ENCODE peak calls at places on chromosomes 11 and 22, in eight cellular contexts. D is tibial nerve; Z is CD8-positive, alpha-beta T cell; X is HFF-Myc; M is mucosa of descending colon; C is transverse colon; U is sigmoid colon; I is gastrocnemius medialis. E is an unnamed sample.

GRCh38 chr11:69081180-69081579 is 32.4 kb downstream of the TPCN2 start:
- DNase-seq in Z (no peak), C (no peak), M (no peak), U (no peak), I (no peak), X (no peak), D (no peak), E (no peak)

GRCh38 chr22:33923033-33923432 is 2.8 kb upstream of the LARGE1 start:
- DNase-seq in I (no peak), C (no peak), Z (no peak), U (no peak), D (no peak), M (no peak), X (no peak), E (no peak)

GRCh38 chr11:119147604-119148333 is 1.1 kb upstream of the ABCG4 start:
- DNase-seq in Z (no peak), D (no peak), C (no peak), X (no peak), U (no peak), I (no peak), M (peak), E (no peak)

GRCh38 chr22:46614070-46614931 is 5.9 kb upstream of the GRAMD4 start:
- DNase-seq in D (no peak), I (no peak), U (no peak), M (no peak), C (peak), X (no peak), Z (peak), E (no peak)

GRCh38 chr11:126146454-126147192 is 64.8 kb downstream of the RPUSD4 start:
- DNase-seq in D (no peak), X (no peak), U (no peak), I (no peak), Z (no peak), C (no peak), M (no peak), E (no peak)

GRCh38 chr22:27474711-27475547 is 326.6 kb downstream of the MN1 start:
- DNase-seq in D (no peak), Z (no peak), I (no peak), C (no peak), X (peak), U (peak), M (no peak), E (peak)

GRCh38 chr11:130737866-130738431 is 178.3 kb downstream of the SNX19 start:
- DNase-seq in C (no peak), I (no peak), X (peak), Z (no peak), M (no peak), D (no peak), U (peak), E (no peak)

GRCh38 chr22:46290121-46290842 is 6.4 kb upstream of the GTSE1 start:
- DNase-seq in U (no peak), X (no peak), C (no peak), Z (no peak), I (peak), M (no peak), D (no peak), E (no peak)

DNA sequence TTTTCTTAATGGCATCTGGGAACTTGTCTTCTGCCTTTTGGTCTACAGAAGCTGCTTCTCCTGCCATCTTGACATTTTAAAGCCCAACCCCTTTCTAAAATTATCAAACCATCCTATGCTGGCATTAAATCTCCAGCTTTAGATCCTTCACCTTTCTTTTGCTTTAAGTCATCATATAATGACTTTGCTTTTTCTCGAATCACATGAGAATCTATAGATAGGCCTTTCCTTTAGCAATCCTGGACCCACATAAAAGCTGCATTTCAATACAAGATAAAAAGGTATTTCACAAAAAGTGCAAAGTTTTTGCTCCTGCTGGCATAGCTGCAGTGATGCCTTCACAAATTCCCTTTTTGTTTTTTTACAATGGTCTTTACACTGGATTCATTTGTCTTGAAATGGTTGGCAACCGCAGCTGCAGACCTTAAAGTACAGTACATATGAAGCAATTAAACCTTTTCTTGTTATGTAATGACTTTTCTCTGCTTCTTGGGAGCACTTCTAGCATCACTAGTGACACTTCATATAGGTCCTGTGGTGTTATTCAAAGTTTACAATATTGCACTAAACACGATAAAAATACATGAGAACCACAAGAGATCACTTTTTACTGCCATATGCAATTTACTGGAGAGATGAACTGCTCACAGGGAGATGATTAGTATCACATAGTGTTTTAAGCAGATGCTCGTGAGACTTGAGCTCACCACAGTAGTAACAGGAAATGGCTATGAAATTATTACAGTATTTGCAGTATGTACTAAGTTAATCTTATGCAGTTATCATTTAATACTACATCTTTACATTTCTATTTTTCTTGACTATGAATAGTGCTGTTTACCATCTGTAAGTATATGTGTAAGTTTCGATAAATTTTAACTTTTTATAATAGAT is 41.6 kb downstream of the ACER3 start:
- DNase-seq in I (no peak), C (no peak), M (no peak), D (no peak), U (no peak), X (no peak), Z (no peak), E (no peak)
- TF ChIP-seq CTCF in I (no peak), C (no peak), M (no peak), D (no peak), U (no peak), X (no peak), Z (no peak), E (no peak)

GRCh38 chr11:2526808-2527381 is 82.1 kb downstream of the KCNQ1 start:
- DNase-seq in D (no peak), X (no peak), C (peak), M (peak), Z (no peak), U (peak), I (no peak), E (peak)
- TF ChIP-seq CTCF in D (no peak), X (no peak), C (peak), M (peak), Z (no peak), U (no peak), I (no peak), E (no peak)

GRCh38 chr11:66067640-66068039 is 2.4 kb upstream of the PACS1 start:
- DNase-seq in M (no peak), D (no peak), Z (no peak), I (no peak), X (no peak), C (no peak), U (no peak), E (peak)

GRCh38 chr11:66068923-66069714 is 953 bp upstream of the PACS1 start:
- DNase-seq in Z (no peak), C (peak), D (peak), M (peak), X (no peak), U (no peak), I (peak), E (peak)

GRCh38 chr11:66066751-66067150 is 3.3 kb upstream of the PACS1 start:
- DNase-seq in I (no peak), X (no peak), C (no peak), D (no peak), Z (no peak), U (peak), M (no peak), E (no peak)

GRCh38 chr11:66069715-66070603 is at the start of gene PACS1:
- DNase-seq in I (peak), C (peak), M (peak), X (no peak), U (peak), D (peak), Z (peak), E (peak)

DNA sequence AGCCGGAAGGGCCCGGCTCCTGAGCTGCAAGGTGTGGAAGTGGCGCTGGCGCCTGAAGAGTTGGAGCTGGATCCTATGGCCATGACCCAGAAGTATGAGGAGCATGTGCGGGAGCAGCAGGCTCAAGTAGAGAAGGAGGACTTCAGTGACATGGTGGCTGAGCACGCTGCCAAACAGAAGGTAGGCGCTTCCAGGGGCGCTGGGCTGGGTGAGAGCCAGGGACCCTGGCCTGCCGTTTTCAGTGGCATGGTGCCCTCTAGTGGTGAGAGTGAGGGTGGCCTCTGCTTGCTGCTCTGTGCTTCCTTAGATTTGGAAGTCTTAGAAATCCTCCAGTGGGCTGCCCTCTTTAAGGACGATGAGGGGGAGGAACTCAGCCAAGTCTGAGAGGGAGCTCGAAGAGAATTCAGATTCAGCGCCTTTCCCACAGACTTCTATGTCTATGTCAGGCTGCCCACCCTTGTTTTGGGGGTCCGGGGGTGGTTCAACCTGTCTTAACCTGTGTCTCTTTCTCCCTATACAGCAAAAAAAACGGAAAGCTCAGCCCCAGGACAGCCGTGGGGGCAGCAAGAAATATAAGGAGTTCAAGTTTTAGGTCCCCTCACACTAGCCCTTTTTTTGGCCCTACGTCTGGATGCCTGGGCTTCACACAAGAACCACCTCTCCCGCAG is 1.8 kb upstream of the PACS1 start:
- DNase-seq in X (peak), U (peak), D (peak), M (peak), C (peak), Z (peak), I (peak), E (peak)
- TF ChIP-seq CTCF in X (peak), U (peak), D (peak), M (peak), C (peak), Z (peak), I (peak), E (peak)

DNA sequence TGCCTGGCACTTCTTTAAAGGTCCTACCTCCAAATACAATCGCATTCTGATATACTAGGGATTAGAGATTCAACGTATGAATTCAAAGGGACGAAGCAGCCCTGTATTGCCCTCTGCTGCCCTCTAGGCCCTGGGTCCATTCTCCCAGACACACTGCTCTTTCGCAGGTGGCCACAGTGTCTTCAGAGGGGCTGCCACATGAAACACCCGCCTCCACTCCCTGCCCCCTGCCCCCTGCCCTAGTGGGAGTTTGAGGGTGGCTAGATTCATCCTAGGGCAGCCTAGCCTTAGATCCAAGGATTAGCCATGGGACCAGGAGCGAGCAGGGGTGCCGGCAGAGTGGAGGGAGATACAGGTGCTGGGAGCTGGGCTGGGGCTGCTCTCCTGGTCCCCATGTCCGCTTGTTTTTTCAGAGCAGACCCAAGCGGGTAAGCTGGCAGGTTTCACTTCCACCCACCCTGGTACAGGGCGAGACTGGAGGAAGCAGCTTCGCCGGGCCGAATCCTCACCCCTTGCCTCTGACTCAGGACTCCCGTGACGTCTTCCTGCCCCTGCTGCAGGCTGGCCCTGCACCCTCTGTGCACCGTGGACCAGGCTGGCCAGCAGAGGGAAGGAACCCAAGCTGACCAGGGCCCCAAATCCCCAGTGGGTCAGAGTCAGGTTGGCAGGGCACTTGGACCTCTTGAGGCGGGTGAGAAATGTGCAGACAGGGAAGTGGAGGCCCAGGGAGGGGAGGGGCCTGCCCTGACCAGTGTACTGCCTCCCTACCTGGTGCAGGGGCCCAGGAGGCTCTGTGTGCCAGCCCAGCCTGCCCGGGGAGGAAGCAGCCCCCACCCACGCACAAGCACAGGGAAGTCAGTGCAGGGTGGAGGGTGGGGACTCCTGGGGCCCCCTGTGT is 28.4 kb upstream of the HMOX1 start:
- DNase-seq in U (peak), D (peak), Z (no peak), C (peak), I (peak), M (peak), X (no peak), E (no peak)
- TF ChIP-seq CTCF in U (no peak), D (peak), Z (peak), C (peak), I (peak), M (no peak), X (no peak), E (no peak)

GRCh38 chr11:120228794-120229384 is 11.1 kb upstream of the POU2F3 start:
- DNase-seq in D (no peak), M (no peak), Z (no peak), U (no peak), C (no peak), X (no peak), I (no peak), E (no peak)
- TF ChIP-seq CTCF in D (no peak), M (no peak), Z (no peak), U (no peak), C (no peak), X (peak), I (no peak), E (no peak)